ENCODE peak calls at places on chromosomes 6 and 20, in six cellular contexts. D is GM19239, T is naive B cell, W is endodermal cell, C is skeletal muscle cell, O is head of caudate nucleus. U is an unnamed sample.

GRCh38 chr6:2979819-2980464 is 8.6 kb upstream of the SERPINB6 start:
- DNase-seq in W (peak), C (no peak), O (no peak), T (no peak), D (no peak), U (no peak)

GRCh38 chr6:38065734-38066133 is 246.2 kb downstream of the ZFAND3 start:
- DNase-seq in W (no peak), C (no peak), O (no peak), T (no peak), D (no peak), U (no peak)

GRCh38 chr6:165301372-165302246 is 7.8 kb downstream of the C6orf118 start:
- DNase-seq in T (no peak), D (no peak), W (no peak), C (no peak), O (no peak), U (no peak)

GRCh38 chr20:10511507-10512231 is 76.6 kb downstream of the SLX4IP start:
- DNase-seq in O (peak), T (no peak), C (peak), W (peak), D (peak), U (peak)

GRCh38 chr6:138862491-138862890 is 66.6 kb downstream of the ECT2L start:
- DNase-seq in O (no peak), C (no peak), D (no peak), W (no peak), T (no peak), U (no peak)

GRCh38 chr6:38138374-38138773 is 318.8 kb downstream of the ZFAND3 start:
- DNase-seq in T (no peak), D (no peak), C (no peak), O (no peak), W (peak), U (no peak)

GRCh38 chr6:137352859-137353258 is 133.7 kb upstream of the IFNGR1 start:
- DNase-seq in D (no peak), C (peak), T (no peak), O (no peak), W (no peak), U (no peak)

GRCh38 chr20:11810316-11811130 is 107.2 kb upstream of the BTBD3 start:
- DNase-seq in C (peak), W (no peak), T (no peak), D (no peak), O (no peak), U (no peak)

GRCh38 chr6:138814179-138814834 is 18.4 kb downstream of the ECT2L start:
- DNase-seq in T (no peak), O (no peak), D (no peak), C (no peak), W (no peak), U (no peak)

GRCh38 chr20:57662313-57663240 is 42.4 kb upstream of the ZBP1 start:
- DNase-seq in D (no peak), C (no peak), O (peak), T (no peak), W (peak), U (peak)

GRCh38 chr20:63977392-63978276 is 1.8 kb downstream of the SAMD10 start:
- DNase-seq in C (no peak), O (no peak), T (no peak), D (no peak), W (peak), U (no peak)

GRCh38 chr6:166307981-166308768 is at the start of gene PRR18:
- DNase-seq in D (peak), O (peak), W (peak), T (peak), C (no peak), U (no peak)

GRCh38 chr6:169932491-169932890 is 181.1 kb downstream of the ERMARD start:
- DNase-seq in D (no peak), C (no peak), W (no peak), T (no peak), O (no peak), U (no peak)

GRCh38 chr6:153790881-153791473 is 248.1 kb upstream of the OPRM1 start:
- DNase-seq in W (peak), T (no peak), O (no peak), D (no peak), C (peak), U (no peak)

GRCh38 chr6:2542858-2543218 is 207.9 kb downstream of the MYLK4 start:
- DNase-seq in D (peak), C (no peak), T (no peak), O (no peak), W (no peak), U (no peak)

GRCh38 chr6:138346302-138347195 is 31.2 kb upstream of the SMIM28 start:
- DNase-seq in W (no peak), C (peak), D (no peak), T (no peak), O (no peak), U (no peak)

GRCh38 chr6:5132741-5133140 is 47.6 kb downstream of the PPP1R3G start:
- DNase-seq in O (peak), T (peak), D (no peak), W (peak), C (peak), U (no peak)